ENCODE peak calls at places on chromosome 16, in nine cellular contexts. R, T, I, U, G, S, Z, B and J are unnamed samples.

GRCh38 chr16:27784351-27785306 is 234.7 kb downstream of the KATNIP start:
- DNase-seq in B (no peak), S (no peak), Z (no peak), T (no peak), I (no peak), G (no peak), U (no peak), R (no peak), J (no peak)

GRCh38 chr16:76900285-76901263 is 290.4 kb upstream of the MON1B start:
- DNase-seq in I (no peak), B (no peak), U (peak; percentile 65), S (no peak), G (peak; percentile 28), Z (no peak), T (no peak), R (no peak), J (no peak)

GRCh38 chr16:49012961-49013726 is 268.5 kb downstream of the CBLN1 start:
- DNase-seq in S (peak; percentile 24), T (no peak), I (no peak), Z (no peak), R (no peak), B (no peak), U (peak; percentile 31), G (no peak), J (peak; percentile 11)

GRCh38 chr16:85782476-85782875 is 16.9 kb downstream of the EMC8 start:
- DNase-seq in I (peak; percentile 18), Z (no peak), U (no peak), S (no peak), G (no peak), R (no peak), T (no peak), B (no peak), J (no peak)

GRCh38 chr16:77599793-77600415 is 122.4 kb upstream of the NUDT7 start:
- DNase-seq in I (peak; percentile 47), B (no peak), T (no peak), U (peak; percentile 20), G (peak; percentile 56), S (peak; percentile 11), R (no peak), Z (no peak), J (no peak)

GRCh38 chr16:11024333-11025053 is 80.1 kb downstream of the CLEC16A start:
- DNase-seq in R (no peak), G (peak; percentile 34), T (no peak), Z (no peak), B (no peak), I (no peak), U (no peak), S (no peak), J (no peak)

GRCh38 chr16:24478401-24478800 is 61.0 kb upstream of the RBBP6 start:
- DNase-seq in I (no peak), U (no peak), G (no peak), S (no peak), R (no peak), Z (no peak), T (no peak), B (no peak), J (no peak)

GRCh38 chr16:83143788-83144187 is 517.0 kb downstream of the CDH13 start:
- DNase-seq in B (no peak), U (no peak), R (no peak), T (no peak), I (peak; percentile 82), G (no peak), S (peak; percentile 9), Z (no peak), J (no peak)

GRCh38 chr16:74999208-74999682 is 421 bp downstream of the ZNRF1 start:
- DNase-seq in I (no peak), B (no peak), U (peak; percentile 14), Z (no peak), T (peak; percentile 7), R (peak; percentile 24), S (peak; percentile 29), G (no peak), J (no peak)

GRCh38 chr16:566475-567361 is at the start of gene NHLRC4:
- DNase-seq in B (no peak), T (peak; percentile 45), R (peak; percentile 55), Z (peak; percentile 61), S (peak; percentile 78), I (peak; percentile 54), G (no peak), U (peak; percentile 42), J (no peak)

GRCh38 chr16:6023449-6023848 is 925.9 kb upstream of the EEF2KMT start:
- DNase-seq in Z (no peak), B (no peak), I (no peak), U (no peak), T (no peak), S (no peak), R (no peak), G (no peak), J (no peak)

GRCh38 chr16:59510008-59510424 is 775.9 kb upstream of the GOT2 start:
- DNase-seq in T (no peak), R (no peak), U (no peak), I (no peak), Z (no peak), G (peak; percentile 74), B (no peak), S (no peak), J (peak; percentile 1)

GRCh38 chr16:30567160-30567990 is 4.1 kb downstream of the ZNF688 start:
- DNase-seq in I (peak; percentile 27), B (no peak), Z (no peak), S (no peak), G (peak; percentile 32), R (peak; percentile 11), T (no peak), U (peak; percentile 35), J (peak; percentile 29)

DNA sequence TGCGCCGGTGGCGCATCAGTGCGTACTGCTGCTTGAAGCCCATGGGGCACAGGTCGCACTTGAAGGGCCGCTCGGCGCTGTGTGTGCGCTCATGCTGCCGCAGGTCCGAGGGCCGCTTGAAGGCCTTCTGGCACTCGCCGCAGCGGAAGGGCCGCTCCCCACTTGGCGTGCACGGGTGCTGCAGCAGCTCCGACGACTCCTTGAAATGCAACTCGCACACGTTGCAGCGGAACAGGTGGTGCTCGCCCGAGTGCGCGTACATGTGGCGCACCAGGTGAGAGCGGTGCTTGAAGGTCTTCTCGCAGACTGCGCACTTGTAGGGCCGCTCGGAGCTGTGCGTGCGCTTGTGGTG is 3.3 kb downstream of the ZNF319 start:
- DNase-seq in R (no peak), U (no peak), I (no peak), T (no peak), B (no peak), Z (no peak), G (no peak), S (no peak), J (no peak)
- H3K27ac ChIP-seq in R (no peak overlapping the region), U (no peak overlapping the region), I (no peak overlapping the region), T (no peak overlapping the region), B (no peak overlapping the region), Z (no peak overlapping the region), G (no peak overlapping the region), S (no peak overlapping the region), J (no peak overlapping the region)

DNA sequence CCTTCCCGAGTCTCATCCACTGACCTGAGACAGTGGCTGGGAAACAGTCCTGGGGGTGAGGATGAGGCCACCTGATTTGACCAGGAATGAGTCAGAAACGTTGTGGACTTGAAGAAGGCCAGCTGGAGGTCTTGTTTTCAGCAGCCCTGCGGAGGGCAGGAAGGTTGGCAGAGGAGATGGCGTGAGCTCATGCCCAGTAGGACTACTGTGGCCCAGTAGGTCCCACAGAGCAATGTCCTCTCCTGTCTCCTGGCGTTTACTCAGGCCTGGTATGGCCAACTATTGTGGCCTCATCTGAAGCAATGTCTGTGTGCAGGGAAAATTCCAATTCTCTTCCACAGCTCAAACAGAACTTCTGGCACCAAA is 84.1 kb upstream of the DNAJA2 start:
- DNase-seq in T (no peak), G (no peak), Z (no peak), U (no peak), B (no peak), I (no peak), R (no peak), S (no peak), J (no peak)
- H3K27ac ChIP-seq in T (no peak overlapping the region), G (no peak overlapping the region), Z (no peak overlapping the region), U (no peak overlapping the region), B (no peak overlapping the region), I (no peak overlapping the region), R (no peak overlapping the region), S (no peak overlapping the region), J (no peak overlapping the region)

GRCh38 chr16:15682105-15682570 is 32.1 kb downstream of the NDE1 start:
- DNase-seq in B (peak; percentile 33), Z (peak; percentile 71), G (peak; percentile 80), I (peak; percentile 84), U (peak; percentile 55), T (no peak), R (no peak), S (peak; percentile 21), J (no peak)
- H3K27ac ChIP-seq in B (no peak overlapping the region), Z (peak overlapping the region; percentile 14), G (peak overlapping the region; percentile 58), I (no peak overlapping the region), U (no peak overlapping the region), T (no peak overlapping the region), R (no peak overlapping the region), S (no peak overlapping the region), J (peak overlapping the region; percentile 36)

GRCh38 chr16:67674851-67675578 is 8.4 kb downstream of the C16orf86 start:
- DNase-seq in S (no peak), B (no peak), U (no peak), R (no peak), I (no peak), G (no peak), T (no peak), Z (no peak), J (no peak)

GRCh38 chr16:67675579-67675935 is 8.9 kb downstream of the C16orf86 start:
- DNase-seq in B (no peak), Z (no peak), S (no peak), G (no peak), T (no peak), U (no peak), I (no peak), R (no peak), J (no peak)

GRCh38 chr16:67672306-67672705 is 5.7 kb downstream of the C16orf86 start:
- DNase-seq in R (no peak), S (no peak), I (no peak), T (no peak), B (no peak), U (no peak), Z (no peak), G (no peak), J (no peak)

GRCh38 chr16:67673712-67674580 is 7.3 kb downstream of the C16orf86 start:
- DNase-seq in G (no peak), B (no peak), R (no peak), T (no peak), S (peak; percentile 82), Z (peak; percentile 74), I (no peak), U (peak; percentile 82), J (no peak)

DNA sequence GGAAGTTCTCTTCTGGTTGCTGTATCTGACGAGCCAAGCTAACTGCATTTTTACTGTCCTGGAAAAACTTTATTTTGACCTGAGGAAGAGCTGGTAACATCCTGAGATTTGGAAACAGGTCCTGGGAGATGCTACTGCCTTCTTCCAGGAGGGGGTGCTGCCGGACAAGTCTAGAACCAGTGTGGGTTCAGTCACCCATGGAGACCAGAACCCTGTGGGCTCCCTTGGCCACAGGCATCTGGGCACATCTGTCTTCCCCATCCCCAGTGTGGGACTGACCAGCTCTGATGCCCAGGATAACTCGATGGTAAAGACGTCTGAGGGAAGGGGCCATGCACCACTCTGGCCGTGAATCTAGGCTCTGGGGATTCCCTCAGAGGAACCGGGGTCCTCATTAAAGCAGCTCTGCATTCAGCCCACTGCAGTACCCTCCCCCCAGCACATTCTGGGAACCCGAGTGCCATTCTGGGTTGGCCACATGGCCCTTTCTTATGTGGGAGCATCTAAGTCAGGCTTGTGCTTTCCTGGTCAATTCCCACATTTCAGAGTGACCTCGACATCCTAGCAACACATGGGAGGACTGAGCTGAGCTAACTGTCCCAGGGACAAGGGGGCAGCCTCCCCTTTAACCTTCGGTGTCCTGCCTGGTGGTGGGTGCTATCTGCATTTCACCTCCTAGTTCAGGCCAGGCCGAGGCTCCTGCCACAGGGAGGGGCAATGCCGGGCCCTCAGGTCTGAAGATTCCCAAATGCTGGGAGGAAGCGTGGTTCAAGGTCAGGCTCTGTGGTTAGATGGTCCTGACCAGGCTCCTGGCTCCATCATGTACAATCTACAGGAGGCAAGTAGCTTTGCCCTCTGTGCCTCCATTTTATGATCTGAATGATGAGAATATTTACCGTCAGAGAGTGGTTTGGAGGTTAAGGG is 6.4 kb downstream of the C16orf86 start:
- DNase-seq in I (peak; percentile 67), U (peak; percentile 75), T (no peak), Z (peak; percentile 58), R (peak; percentile 37), B (no peak), S (peak; percentile 79), G (peak; percentile 58), J (no peak)
- H3K27ac ChIP-seq in I (no peak overlapping the region), U (peak overlapping the region; percentile 46), T (no peak overlapping the region), Z (peak overlapping the region; percentile 32), R (no peak overlapping the region), B (peak overlapping the region; percentile 82), S (peak overlapping the region; percentile 80), G (no peak overlapping the region), J (peak overlapping the region; percentile 56)